ENCODE peak calls at places on chromosomes 12 and 14, in seven cellular contexts. One of them, this sample, is unnamed.

GRCh38 chr12:65490193-65490592 is 211.7 kb downstream of the MSRB3 start:
- DNase-seq in mesenchymal stem cell: no peak
- DNase-seq in IMR-90: no peak
- DNase-seq in neuronal stem cell: no peak
- DNase-seq in H1: no peak
- DNase-seq in trophoblast cell: no peak
- DNase-seq in mesendoderm: no peak
- DNase-seq in this sample: no peak

GRCh38 chr14:73634333-73634833 is 10.4 kb upstream of the DNAL1 start:
- DNase-seq in mesenchymal stem cell: peak
- DNase-seq in IMR-90: no peak
- DNase-seq in neuronal stem cell: peak
- DNase-seq in H1: peak
- DNase-seq in trophoblast cell: no peak
- DNase-seq in mesendoderm: peak
- DNase-seq in this sample: peak

GRCh38 chr14:32190713-32191112 is 11.1 kb upstream of the RNU6-7 start:
- DNase-seq in mesenchymal stem cell: peak
- DNase-seq in IMR-90: no peak
- DNase-seq in neuronal stem cell: no peak
- DNase-seq in H1: no peak
- DNase-seq in trophoblast cell: no peak
- DNase-seq in mesendoderm: no peak
- DNase-seq in this sample: no peak

GRCh38 chr14:58805057-58805456 is 167.3 kb downstream of the DACT1 start:
- DNase-seq in mesenchymal stem cell: peak
- DNase-seq in IMR-90: peak
- DNase-seq in neuronal stem cell: no peak
- DNase-seq in H1: no peak
- DNase-seq in trophoblast cell: no peak
- DNase-seq in mesendoderm: no peak
- DNase-seq in this sample: no peak

GRCh38 chr12:74415633-74416032 is 122.0 kb upstream of the ATXN7L3B start:
- DNase-seq in mesenchymal stem cell: peak
- DNase-seq in IMR-90: peak
- DNase-seq in neuronal stem cell: peak
- DNase-seq in H1: no peak
- DNase-seq in trophoblast cell: no peak
- DNase-seq in mesendoderm: peak
- DNase-seq in this sample: no peak

GRCh38 chr12:113242018-113242418 is 20.8 kb downstream of the TPCN1 start:
- DNase-seq in mesenchymal stem cell: no peak
- DNase-seq in IMR-90: no peak
- DNase-seq in neuronal stem cell: no peak
- DNase-seq in H1: no peak
- DNase-seq in trophoblast cell: no peak
- DNase-seq in mesendoderm: no peak
- DNase-seq in this sample: no peak

GRCh38 chr14:61388173-61388975 is 67.0 kb downstream of the PRKCH start:
- DNase-seq in mesenchymal stem cell: peak
- DNase-seq in IMR-90: no peak
- DNase-seq in neuronal stem cell: no peak
- DNase-seq in H1: no peak
- DNase-seq in trophoblast cell: peak
- DNase-seq in mesendoderm: peak
- DNase-seq in this sample: no peak

GRCh38 chr14:102930753-102931579 is 8.5 kb downstream of the AMN start:
- DNase-seq in mesenchymal stem cell: peak
- DNase-seq in IMR-90: peak
- DNase-seq in neuronal stem cell: no peak
- DNase-seq in H1: peak
- DNase-seq in trophoblast cell: peak
- DNase-seq in mesendoderm: no peak
- DNase-seq in this sample: peak

GRCh38 chr14:53517276-53517960 is 364.3 kb upstream of the DDHD1 start:
- DNase-seq in mesenchymal stem cell: peak
- DNase-seq in IMR-90: peak
- DNase-seq in neuronal stem cell: no peak
- DNase-seq in H1: no peak
- DNase-seq in trophoblast cell: no peak
- DNase-seq in mesendoderm: no peak
- DNase-seq in this sample: no peak

GRCh38 chr14:33435911-33436310 is 497.2 kb downstream of the NPAS3 start:
- DNase-seq in mesenchymal stem cell: peak
- DNase-seq in IMR-90: peak
- DNase-seq in neuronal stem cell: no peak
- DNase-seq in H1: no peak
- DNase-seq in trophoblast cell: peak
- DNase-seq in mesendoderm: no peak
- DNase-seq in this sample: no peak

GRCh38 chr12:94954029-94954685 is 49.3 kb downstream of the NDUFA12 start:
- DNase-seq in mesenchymal stem cell: peak
- DNase-seq in IMR-90: peak
- DNase-seq in neuronal stem cell: no peak
- DNase-seq in H1: no peak
- DNase-seq in trophoblast cell: no peak
- DNase-seq in mesendoderm: no peak
- DNase-seq in this sample: no peak

GRCh38 chr12:65720136-65720535 is 104.1 kb upstream of the HMGA2 start:
- DNase-seq in mesenchymal stem cell: no peak
- DNase-seq in IMR-90: peak
- DNase-seq in neuronal stem cell: no peak
- DNase-seq in H1: no peak
- DNase-seq in trophoblast cell: peak
- DNase-seq in mesendoderm: no peak
- DNase-seq in this sample: no peak

GRCh38 chr14:105853907-105854599 is 327.7 kb downstream of the TMEM121 start:
- DNase-seq in mesenchymal stem cell: no peak
- DNase-seq in IMR-90: no peak
- DNase-seq in neuronal stem cell: no peak
- DNase-seq in H1: no peak
- DNase-seq in trophoblast cell: no peak
- DNase-seq in mesendoderm: no peak
- DNase-seq in this sample: no peak

GRCh38 chr12:57744194-57744776 is 554 bp upstream of the TSPAN31 start:
- DNase-seq in mesenchymal stem cell: no peak
- DNase-seq in IMR-90: peak
- DNase-seq in neuronal stem cell: no peak
- DNase-seq in H1: peak
- DNase-seq in trophoblast cell: peak
- DNase-seq in mesendoderm: no peak
- DNase-seq in this sample: no peak

GRCh38 chr12:122452701-122453285 is 30.3 kb upstream of the CLIP1 start:
- DNase-seq in mesenchymal stem cell: no peak
- DNase-seq in IMR-90: no peak
- DNase-seq in neuronal stem cell: no peak
- DNase-seq in H1: no peak
- DNase-seq in trophoblast cell: no peak
- DNase-seq in mesendoderm: no peak
- DNase-seq in this sample: no peak

GRCh38 chr14:100307215-100308111 is 1.2 kb upstream of the SLC25A29 start:
- DNase-seq in mesenchymal stem cell: peak
- DNase-seq in IMR-90: peak
- DNase-seq in neuronal stem cell: no peak
- DNase-seq in H1: peak
- DNase-seq in trophoblast cell: peak
- DNase-seq in mesendoderm: peak
- DNase-seq in this sample: no peak

GRCh38 chr12:15001733-15002471 is 29.1 kb downstream of the PDE6H start:
- DNase-seq in mesenchymal stem cell: peak
- DNase-seq in IMR-90: peak
- DNase-seq in neuronal stem cell: no peak
- DNase-seq in H1: peak
- DNase-seq in trophoblast cell: no peak
- DNase-seq in mesendoderm: peak
- DNase-seq in this sample: peak

GRCh38 chr12:131403676-131404075 is 307.2 kb upstream of the SFSWAP start:
- DNase-seq in mesenchymal stem cell: no peak
- DNase-seq in IMR-90: no peak
- DNase-seq in neuronal stem cell: no peak
- DNase-seq in H1: no peak
- DNase-seq in trophoblast cell: no peak
- DNase-seq in mesendoderm: no peak
- DNase-seq in this sample: no peak

DNA sequence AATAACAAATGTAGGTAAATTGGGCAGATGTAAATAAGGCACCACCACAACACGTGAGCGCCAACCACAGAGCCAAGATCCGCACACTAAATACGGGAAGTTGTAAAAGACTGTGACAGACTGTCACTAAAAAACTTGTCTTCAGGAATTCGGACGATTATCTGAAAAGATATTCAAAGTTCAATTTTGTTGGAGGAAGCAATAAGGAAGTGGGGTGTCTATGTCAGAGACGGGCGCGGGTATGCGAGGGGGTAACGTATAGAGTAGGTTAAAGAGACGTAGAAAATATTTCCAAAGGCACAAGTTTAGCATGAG is 1.5 kb upstream of the HSP90B1 start:
- DNase-seq in mesenchymal stem cell: no peak
- DNase-seq in IMR-90: no peak
- DNase-seq in neuronal stem cell: no peak
- DNase-seq in H1: no peak
- DNase-seq in trophoblast cell: no peak
- DNase-seq in mesendoderm: no peak
- DNase-seq in this sample: no peak
- H2AK5ac ChIP-seq in mesenchymal stem cell: no peak
- H2AK5ac ChIP-seq in IMR-90: peak
- H2AK5ac ChIP-seq in neuronal stem cell: no peak
- H2AK5ac ChIP-seq in H1: no peak
- H2AK5ac ChIP-seq in trophoblast cell: no peak
- H2AK5ac ChIP-seq in mesendoderm: no peak
- H2AK5ac ChIP-seq in this sample: no peak

DNA sequence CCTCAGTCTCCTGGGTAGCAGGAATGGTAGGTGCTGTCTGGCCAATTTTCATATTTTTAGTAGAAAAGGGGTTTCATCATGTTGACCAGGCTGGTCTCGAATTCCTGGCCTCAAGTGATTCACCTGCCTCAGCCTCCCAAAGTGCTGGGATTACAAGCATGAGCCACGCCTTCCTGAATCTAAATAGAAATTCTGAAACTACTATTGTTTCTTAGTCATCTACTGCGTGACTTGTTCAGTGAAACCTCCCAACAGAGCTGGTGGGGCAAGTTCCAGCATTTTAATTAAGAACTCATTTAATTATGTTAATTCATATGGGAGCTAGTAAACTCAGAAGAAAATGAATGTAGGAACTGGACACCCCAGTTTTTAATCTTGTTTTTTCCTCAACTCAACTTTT is 335.7 kb upstream of the E2F7 start:
- DNase-seq in mesenchymal stem cell: no peak
- DNase-seq in IMR-90: no peak
- DNase-seq in neuronal stem cell: no peak
- DNase-seq in H1: no peak
- DNase-seq in trophoblast cell: no peak
- DNase-seq in mesendoderm: no peak
- DNase-seq in this sample: no peak
- H2AK5ac ChIP-seq in mesenchymal stem cell: no peak
- H2AK5ac ChIP-seq in IMR-90: no peak
- H2AK5ac ChIP-seq in neuronal stem cell: no peak
- H2AK5ac ChIP-seq in H1: no peak
- H2AK5ac ChIP-seq in trophoblast cell: no peak
- H2AK5ac ChIP-seq in mesendoderm: no peak
- H2AK5ac ChIP-seq in this sample: no peak

DNA sequence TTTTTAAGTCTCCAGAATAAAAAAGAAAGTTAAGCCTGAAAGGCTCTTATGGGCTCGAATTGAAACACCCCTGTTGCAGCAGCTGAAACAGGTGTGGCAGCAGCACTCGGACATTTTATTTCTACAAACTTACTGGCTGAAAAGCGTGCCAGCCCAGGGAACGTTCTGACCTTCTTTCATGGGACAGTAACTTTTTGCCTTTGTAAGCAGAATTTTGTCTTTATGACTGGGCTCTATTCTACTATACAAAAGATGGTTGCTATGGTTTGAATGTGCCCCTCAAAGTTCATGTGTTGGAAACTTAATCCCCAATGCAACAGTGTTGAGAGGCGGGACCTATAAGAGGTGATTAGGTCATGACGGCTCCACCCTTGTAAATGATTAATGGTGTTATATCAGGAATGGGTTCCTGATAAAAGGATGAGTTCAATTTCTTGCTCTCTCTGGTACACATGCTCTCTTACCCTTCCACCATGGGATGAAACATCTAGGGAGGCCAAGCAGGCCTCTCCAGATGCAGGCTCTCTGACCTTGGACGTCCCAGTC is 52.7 kb downstream of the PELI2 start:
- DNase-seq in mesenchymal stem cell: no peak
- DNase-seq in IMR-90: no peak
- DNase-seq in neuronal stem cell: no peak
- DNase-seq in H1: no peak
- DNase-seq in trophoblast cell: no peak
- DNase-seq in mesendoderm: no peak
- DNase-seq in this sample: no peak
- H2AK5ac ChIP-seq in mesenchymal stem cell: no peak
- H2AK5ac ChIP-seq in IMR-90: peak
- H2AK5ac ChIP-seq in neuronal stem cell: no peak
- H2AK5ac ChIP-seq in H1: no peak
- H2AK5ac ChIP-seq in trophoblast cell: no peak
- H2AK5ac ChIP-seq in mesendoderm: no peak
- H2AK5ac ChIP-seq in this sample: no peak

GRCh38 chr14:69059658-69060648 is 80.9 kb upstream of the ACTN1 start:
- DNase-seq in mesenchymal stem cell: peak
- DNase-seq in IMR-90: peak
- DNase-seq in neuronal stem cell: no peak
- DNase-seq in H1: no peak
- DNase-seq in trophoblast cell: peak
- DNase-seq in mesendoderm: peak
- DNase-seq in this sample: no peak

GRCh38 chr14:69055973-69056372 is 76.9 kb upstream of the ACTN1 start:
- DNase-seq in mesenchymal stem cell: peak
- DNase-seq in IMR-90: no peak
- DNase-seq in neuronal stem cell: no peak
- DNase-seq in H1: no peak
- DNase-seq in trophoblast cell: no peak
- DNase-seq in mesendoderm: no peak
- DNase-seq in this sample: no peak

GRCh38 chr14:69054030-69054429 is 74.9 kb upstream of the ACTN1 start:
- DNase-seq in mesenchymal stem cell: no peak
- DNase-seq in IMR-90: no peak
- DNase-seq in neuronal stem cell: no peak
- DNase-seq in H1: no peak
- DNase-seq in trophoblast cell: no peak
- DNase-seq in mesendoderm: no peak
- DNase-seq in this sample: no peak

GRCh38 chr14:69055125-69055524 is 76.0 kb upstream of the ACTN1 start:
- DNase-seq in mesenchymal stem cell: peak
- DNase-seq in IMR-90: peak
- DNase-seq in neuronal stem cell: no peak
- DNase-seq in H1: no peak
- DNase-seq in trophoblast cell: no peak
- DNase-seq in mesendoderm: no peak
- DNase-seq in this sample: no peak

DNA sequence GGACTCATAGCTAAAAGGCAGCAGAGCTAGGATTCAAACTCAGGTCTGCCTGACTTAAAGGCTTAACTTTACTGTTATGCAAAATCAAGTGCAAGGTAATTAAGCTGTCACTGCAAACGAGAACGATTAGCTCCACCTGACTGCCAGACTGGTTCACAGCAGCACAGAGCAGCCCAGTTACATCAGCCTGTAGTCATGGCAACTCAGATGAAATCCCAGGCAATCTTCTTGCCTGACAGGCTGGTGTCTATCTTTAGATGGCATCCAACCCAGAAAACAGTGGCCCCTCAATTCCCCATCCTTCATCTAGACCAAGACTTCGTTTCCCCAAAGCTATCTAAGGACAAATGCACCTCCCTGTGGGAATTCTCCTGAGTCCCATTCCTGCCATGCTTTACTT is 77.3 kb upstream of the ACTN1 start:
- DNase-seq in mesenchymal stem cell: peak
- DNase-seq in IMR-90: peak
- DNase-seq in neuronal stem cell: no peak
- DNase-seq in H1: no peak
- DNase-seq in trophoblast cell: no peak
- DNase-seq in mesendoderm: peak
- DNase-seq in this sample: peak
- H2AK5ac ChIP-seq in mesenchymal stem cell: peak
- H2AK5ac ChIP-seq in IMR-90: peak
- H2AK5ac ChIP-seq in neuronal stem cell: no peak
- H2AK5ac ChIP-seq in H1: no peak
- H2AK5ac ChIP-seq in trophoblast cell: no peak
- H2AK5ac ChIP-seq in mesendoderm: no peak
- H2AK5ac ChIP-seq in this sample: no peak